ENCODE peak calls at places on chromosome 9, in six cellular contexts. N is AG10803; K is HCT116; X is fibroblast of mammary gland; T is CD8-positive, alpha-beta T cell; H is coronary artery. J is an unnamed sample.
A peak's percentile ranks its signal among the peaks of the same experiment; 100 is the strongest.

GRCh38 chr9:95436416-95436815 is 80.4 kb downstream of the PTCH1 start:
- DNase-seq in N (no peak), K (no peak), X (no peak), T (no peak), H (no peak), J (no peak)

GRCh38 chr9:112784020-112784788 is 33.6 kb downstream of the SNX30 start:
- DNase-seq in N (no peak), K (no peak), X (peak; percentile 34), T (no peak), H (no peak), J (peak; percentile 45)

GRCh38 chr9:123753669-123754307 is 176.1 kb downstream of the DENND1A start:
- DNase-seq in N (no peak), K (no peak), X (no peak), T (no peak), H (no peak), J (no peak)

GRCh38 chr9:119556129-119556875 is 187.1 kb upstream of the BRINP1 start:
- DNase-seq in N (peak; percentile 74), K (no peak), X (peak; percentile 54), T (no peak), H (peak; percentile 82), J (peak; percentile 68)

GRCh38 chr9:114203410-114204140 is 48.2 kb downstream of the COL27A1 start:
- DNase-seq in N (peak; percentile 21), K (no peak), X (peak; percentile 25), T (no peak), H (no peak), J (no peak)

GRCh38 chr9:138067594-138068367 is 190.2 kb downstream of the CACNA1B start:
- DNase-seq in N (no peak), K (no peak), X (no peak), T (no peak), H (peak; percentile 33), J (no peak)

GRCh38 chr9:96258967-96259366 is 43.0 kb downstream of the HSD17B3 start:
- DNase-seq in N (no peak), K (peak; percentile 33), X (no peak), T (no peak), H (no peak), J (no peak)

GRCh38 chr9:111662851-111663823 is 1.7 kb downstream of the GNG10 start:
- DNase-seq in N (no peak), K (no peak), X (no peak), T (no peak), H (no peak), J (no peak)

GRCh38 chr9:70668751-70669150 is 254.3 kb upstream of the KLF9 start:
- DNase-seq in N (peak; percentile 23), K (no peak), X (peak; percentile 65), T (no peak), H (no peak), J (no peak)

GRCh38 chr9:92547356-92547755 is 11.6 kb upstream of the ECM2 start:
- DNase-seq in N (peak; percentile 73), K (no peak), X (no peak), T (no peak), H (no peak), J (no peak)

GRCh38 chr9:91164724-91165520 is 196.8 kb downstream of the AUH start:
- DNase-seq in N (peak; percentile 92), K (peak; percentile 81), X (peak; percentile 97), T (peak; percentile 75), H (peak; percentile 73), J (peak; percentile 98)

GRCh38 chr9:19940808-19941207 is 152.0 kb upstream of the SLC24A2 start:
- DNase-seq in N (no peak), K (no peak), X (peak; percentile 19), T (no peak), H (no peak), J (no peak)

GRCh38 chr9:78010419-78010818 is 21.2 kb downstream of the GNAQ start:
- DNase-seq in N (no peak), K (no peak), X (no peak), T (no peak), H (no peak), J (no peak)

GRCh38 chr9:112332674-112332976 is 794 bp downstream of the PTBP3 start:
- DNase-seq in N (no peak), K (no peak), X (no peak), T (no peak), H (no peak), J (no peak)

GRCh38 chr9:33329117-33329563 is 38.8 kb downstream of the NFX1 start:
- DNase-seq in N (peak; percentile 90), K (no peak), X (peak; percentile 95), T (no peak), H (peak; percentile 73), J (peak; percentile 70)

GRCh38 chr9:136564379-136564988 is 18.6 kb upstream of the NOTCH1 start:
- DNase-seq in N (peak; percentile 88), K (no peak), X (peak; percentile 90), T (peak; percentile 2), H (no peak), J (peak; percentile 90)

GRCh38 chr9:113479150-113479761 is 15.7 kb downstream of the RGS3 start:
- DNase-seq in N (no peak), K (no peak), X (no peak), T (peak; percentile 41), H (no peak), J (peak; percentile 17)

GRCh38 chr9:133914483-133915342 is 77.4 kb downstream of the VAV2 start:
- DNase-seq in N (peak; percentile 13), K (no peak), X (no peak), T (no peak), H (no peak), J (no peak)
- TF ChIP-seq CTCF in N (no peak), K (no peak), X (no peak), T (no peak), H (no peak), J (no peak)

GRCh38 chr9:117744856-117745389 is 40.7 kb downstream of the TLR4 start:
- DNase-seq in N (no peak), K (no peak), X (no peak), T (no peak), H (no peak), J (no peak)
- H3K4me3 ChIP-seq in N (peak overlapping the region; percentile 55), K (no peak overlapping the region), X (no peak overlapping the region), T (no peak overlapping the region), H (peak overlapping the region; percentile 70), J (peak overlapping the region; percentile 59)

DNA sequence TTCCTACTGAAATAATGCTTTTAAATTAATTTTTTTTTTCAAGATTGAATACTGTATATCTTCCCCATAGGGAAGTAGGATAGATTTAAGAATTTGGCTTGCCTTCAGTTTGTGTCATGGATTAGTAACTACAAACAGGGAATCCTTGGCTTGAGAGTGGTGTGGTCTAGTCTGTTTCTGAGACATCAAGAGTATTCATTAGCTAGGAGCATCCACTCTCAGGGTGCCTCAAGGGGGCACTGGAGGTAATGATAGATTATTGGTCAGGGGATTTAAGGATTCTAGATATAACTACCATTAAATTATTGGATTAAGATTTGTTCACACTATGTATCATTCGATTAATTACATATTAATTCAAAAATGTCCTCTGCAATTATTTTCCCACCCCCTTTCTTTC is 91.8 kb upstream of the TXNDC8 start:
- DNase-seq in N (peak; percentile 2), K (no peak), X (peak; percentile 59), T (no peak), H (no peak), J (peak; percentile 37)
- TF ChIP-seq CTCF in N (peak; percentile 17), K (no peak), X (peak; percentile 37), T (no peak), H (no peak), J (peak; percentile 57)

GRCh38 chr9:12930906-12931305 is 156.1 kb downstream of the LURAP1L start:
- DNase-seq in N (peak; percentile 21), K (no peak), X (peak; percentile 34), T (no peak), H (no peak), J (no peak)

GRCh38 chr9:12934515-12935301 is 159.9 kb downstream of the LURAP1L start:
- DNase-seq in N (peak; percentile 12), K (no peak), X (no peak), T (no peak), H (no peak), J (no peak)

GRCh38 chr9:12935714-12936113 is 160.9 kb downstream of the LURAP1L start:
- DNase-seq in N (peak; percentile 83), K (no peak), X (peak; percentile 76), T (no peak), H (no peak), J (peak; percentile 98)

GRCh38 chr9:12933957-12934356 is 159.1 kb downstream of the LURAP1L start:
- DNase-seq in N (peak; percentile 69), K (peak; percentile 56), X (peak; percentile 60), T (no peak), H (no peak), J (no peak)
- H3K4me3 ChIP-seq in N (no peak overlapping the region), K (no peak overlapping the region), X (no peak overlapping the region), T (no peak overlapping the region), H (no peak overlapping the region), J (no peak overlapping the region)

DNA sequence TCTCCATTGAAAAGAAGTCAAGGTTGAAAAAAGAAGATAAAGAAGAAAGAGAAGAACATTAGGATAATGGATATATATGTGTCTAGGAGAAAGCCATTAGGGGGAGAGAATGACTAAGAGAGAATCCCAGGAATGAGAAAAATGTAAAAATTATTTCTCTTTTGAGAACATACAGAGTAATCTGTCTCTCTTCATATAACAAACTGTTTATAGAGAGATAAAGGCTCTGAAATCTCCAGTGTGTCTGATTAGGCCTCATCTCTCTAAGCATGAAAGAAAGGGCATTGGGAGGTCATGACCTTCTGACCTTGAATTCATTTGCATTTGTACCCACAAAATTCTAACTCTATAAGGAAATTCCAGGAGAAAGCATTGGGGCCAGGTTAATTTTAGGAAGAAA is 3.5 kb upstream of the MPDZ start:
- DNase-seq in N (peak; percentile 26), K (no peak), X (no peak), T (no peak), H (no peak), J (peak; percentile 52)
- TF ChIP-seq CTCF in N (no peak), K (no peak), X (no peak), T (no peak), H (no peak), J (no peak)

DNA sequence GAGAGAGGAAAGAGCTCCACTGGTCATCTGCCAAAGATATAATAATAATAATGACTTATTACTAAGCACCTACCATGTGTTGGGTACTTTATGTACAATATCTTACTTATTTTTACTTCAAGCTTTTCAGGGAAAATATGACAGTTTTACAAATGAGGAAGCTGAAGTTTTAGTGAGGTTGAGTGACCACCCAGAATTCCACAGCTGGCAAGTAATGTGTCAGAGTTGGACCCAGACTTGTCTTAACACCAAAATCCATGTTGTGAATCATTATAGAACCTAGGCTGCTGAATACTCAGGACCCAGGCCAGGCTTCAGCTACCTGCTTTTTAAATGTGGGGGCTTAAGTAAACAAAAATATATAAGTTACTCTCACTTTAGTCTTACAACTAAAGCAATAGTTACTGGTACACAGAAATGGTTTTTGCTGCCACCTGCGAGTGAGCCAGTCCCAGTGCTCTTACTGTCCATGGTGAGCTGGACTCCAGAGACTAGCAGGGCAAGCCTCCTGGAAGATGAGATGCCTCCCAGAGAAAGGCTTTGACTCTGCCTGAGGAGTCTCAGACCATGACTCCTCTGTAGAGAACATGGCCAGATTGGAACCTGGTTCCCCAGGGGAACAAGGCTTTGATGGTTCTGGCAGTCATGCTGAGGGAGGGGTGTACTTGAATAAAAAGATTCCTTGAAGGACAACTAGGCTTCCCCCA is 29.9 kb downstream of the RUSC2 start:
- DNase-seq in N (no peak), K (no peak), X (peak; percentile 20), T (no peak), H (no peak), J (no peak)
- H3K4me3 ChIP-seq in N (no peak overlapping the region), K (no peak overlapping the region), X (no peak overlapping the region), T (no peak overlapping the region), H (no peak overlapping the region), J (no peak overlapping the region)

J was measured in choroid plexus epithelial cell.